ENCODE peak calls at places on chromosomes 3 and 15, in five cellular contexts. U, V, W, Z and H are unnamed samples.

GRCh38 chr3:53079147-53079546 is 33.3 kb upstream of the SFMBT1 start:
- DNase-seq in U (peak), Z (no peak), V (no peak), W (no peak), H (no peak)

GRCh38 chr3:51982838-51983577 is at the start of gene ACY1:
- DNase-seq in U (peak), Z (peak), W (peak), V (peak), H (peak)

GRCh38 chr3:54999159-54999558 is 71.3 kb upstream of the LRTM1 start:
- DNase-seq in Z (peak), V (peak), U (no peak), W (peak), H (peak)

GRCh38 chr3:12708584-12709192 is 44.8 kb upstream of the RAF1 start:
- DNase-seq in Z (peak), U (peak), V (peak), W (peak), H (peak)

GRCh38 chr15:84817461-84818081 is 415 bp downstream of the ALPK3 start:
- DNase-seq in U (no peak), V (no peak), W (no peak), Z (no peak), H (no peak)

GRCh38 chr3:24042174-24042878 is 97.2 kb downstream of the NR1D2 start:
- DNase-seq in Z (no peak), W (no peak), V (no peak), U (no peak), H (no peak)

GRCh38 chr3:194104041-194104751 is 31.8 kb upstream of the HES1 start:
- DNase-seq in W (no peak), V (no peak), U (no peak), Z (no peak), H (no peak)

GRCh38 chr15:37907136-37907535 is 27.3 kb upstream of the TMCO5A start:
- DNase-seq in V (peak), Z (no peak), W (peak), U (no peak), H (no peak)

GRCh38 chr3:192169332-192169915 is 557.9 kb downstream of the FGF12 start:
- DNase-seq in U (no peak), W (no peak), Z (peak), V (peak), H (no peak)

GRCh38 chr3:105747056-105747455 is 121.8 kb downstream of the CBLB start:
- DNase-seq in Z (no peak), U (no peak), V (peak), W (no peak), H (no peak)

GRCh38 chr3:906739-907138 is 186.1 kb upstream of the CNTN6 start:
- DNase-seq in Z (no peak), U (no peak), V (no peak), W (no peak), H (no peak)